ENCODE peak calls at places on chromosomes 3 and 15, in seven cellular contexts. R is cerebellar nuclear complex, X is NCI-H446, W is GM04503, Y is COR-L47, A is head of caudate nucleus, F is OCI-LY7. H is an unnamed sample.

GRCh38 chr15:25787381-25787780 is 75.7 kb downstream of the ATP10A start:
- DNase-seq in F (no peak), R (no peak), W (no peak), Y (no peak), X (no peak), A (no peak), H (no peak)

GRCh38 chr3:55481067-55481917 is 5.8 kb downstream of the WNT5A start:
- DNase-seq in Y (no peak), X (no peak), W (no peak), A (no peak), R (no peak), F (no peak), H (no peak)

GRCh38 chr3:104519068-104519467 is 847.6 kb upstream of the ALCAM start:
- DNase-seq in X (no peak), A (no peak), Y (no peak), W (no peak), R (no peak), F (no peak), H (peak)

GRCh38 chr3:13708871-13709595 is 160.1 kb downstream of the FBLN2 start:
- DNase-seq in F (no peak), R (no peak), W (no peak), A (no peak), X (no peak), Y (no peak), H (no peak)

GRCh38 chr3:184282941-184283340 is 7.1 kb downstream of the ECE2 start:
- DNase-seq in Y (no peak), A (no peak), X (no peak), R (no peak), W (no peak), F (no peak), H (no peak)

GRCh38 chr3:184096811-184097378 is at the start of gene HTR3E:
- DNase-seq in Y (no peak), X (no peak), A (no peak), W (no peak), R (no peak), F (no peak), H (no peak)

GRCh38 chr15:60005352-60006202 is 1.5 kb downstream of the FOXB1 start:
- DNase-seq in R (no peak), X (no peak), A (no peak), Y (no peak), F (no peak), W (no peak), H (no peak)

GRCh38 chr15:101122266-101122665 is 129.6 kb downstream of the CHSY1 start:
- DNase-seq in F (no peak), R (no peak), W (no peak), X (no peak), Y (no peak), A (no peak), H (no peak)

GRCh38 chr3:25592510-25592968 is 72.2 kb downstream of the TOP2B start:
- DNase-seq in W (no peak), F (peak), Y (no peak), X (no peak), R (no peak), A (no peak), H (peak)

GRCh38 chr15:73751896-73752816 is 995 bp downstream of the INSYN1 start:
- DNase-seq in Y (no peak), X (no peak), R (no peak), W (no peak), A (no peak), F (no peak), H (no peak)

GRCh38 chr3:8481380-8481779 is 20.2 kb upstream of the LMCD1 start:
- DNase-seq in X (no peak), R (no peak), F (no peak), Y (no peak), A (no peak), W (no peak), H (peak)

GRCh38 chr3:32780735-32781210 is 37.0 kb upstream of the TRIM71 start:
- DNase-seq in F (no peak), X (no peak), A (peak), W (no peak), R (no peak), Y (no peak), H (no peak)

GRCh38 chr15:92906563-92907081 is 6.5 kb downstream of the CHD2 start:
- DNase-seq in A (no peak), R (no peak), X (no peak), W (no peak), F (peak), Y (no peak), H (no peak)

H was measured in MV-4-11.